ENCODE peak calls at places on chromosomes 1 and 21, in ten cellular contexts. F, I, G, X, M, Y, U, Z, H and L are unnamed samples.

GRCh38 chr1:150876111-150876434 is 326 bp downstream of the ARNT start:
- DNase-seq in U (no peak), I (peak; percentile 39), G (peak; percentile 68), Z (no peak), M (no peak), X (no peak), Y (peak; percentile 70), H (peak; percentile 65), F (no peak), L (no peak)

GRCh38 chr1:247334378-247335133 is 2.9 kb upstream of the ZNF496 start:
- DNase-seq in U (no peak), G (no peak), H (peak; percentile 3), M (no peak), Y (no peak), F (no peak), Z (no peak), I (no peak), X (no peak), L (no peak)

GRCh38 chr1:203146537-203146936 is 19.0 kb downstream of the ADORA1 start:
- DNase-seq in I (no peak), G (no peak), U (no peak), F (no peak), Z (no peak), X (no peak), H (no peak), M (no peak), Y (no peak), L (no peak)

GRCh38 chr1:156601892-156602291 is 613 bp upstream of the GPATCH4 start:
- DNase-seq in H (no peak), Z (no peak), X (no peak), F (no peak), I (no peak), G (no peak), U (no peak), Y (peak; percentile 42), M (no peak), L (no peak)

GRCh38 chr1:6581561-6582305 is 1.9 kb downstream of the ZBTB48 start:
- DNase-seq in U (no peak), Z (no peak), G (peak; percentile 89), F (no peak), Y (no peak), H (no peak), M (no peak), I (no peak), X (no peak), L (no peak)

GRCh38 chr21:26506951-26507350 is 66.1 kb downstream of the CYYR1 start:
- DNase-seq in I (peak; percentile 6), Y (no peak), M (no peak), X (no peak), H (peak; percentile 50), F (peak; percentile 14), G (no peak), U (no peak), Z (no peak), L (no peak)

GRCh38 chr1:53982034-53982761 is 35.8 kb downstream of the LDLRAD1 start:
- DNase-seq in X (peak; percentile 37), M (no peak), I (no peak), H (peak; percentile 77), Y (peak; percentile 42), G (no peak), F (no peak), U (peak; percentile 30), Z (no peak), L (no peak)

GRCh38 chr1:2046225-2046917 is 3.8 kb upstream of the PRKCZ start:
- DNase-seq in F (no peak), I (peak; percentile 61), G (peak; percentile 74), Y (peak; percentile 61), Z (no peak), M (no peak), X (peak; percentile 92), U (peak; percentile 77), H (peak; percentile 2), L (no peak)

GRCh38 chr21:23488245-23488644 is 2119.0 kb downstream of the MRPL39 start:
- DNase-seq in F (no peak), U (no peak), G (no peak), H (no peak), Y (no peak), Z (no peak), I (no peak), M (no peak), X (no peak), L (no peak)

GRCh38 chr1:113242481-113242880 is 147.8 kb upstream of the MAGI3 start:
- DNase-seq in F (no peak), Z (no peak), U (peak; percentile 92), M (no peak), X (peak; percentile 81), I (no peak), H (peak; percentile 6), G (no peak), Y (no peak), L (no peak)

GRCh38 chr1:241998412-241998921 is 431 bp downstream of the MAP1LC3C start:
- DNase-seq in G (no peak), H (peak; percentile 79), F (no peak), I (peak; percentile 67), Y (peak; percentile 94), Z (peak; percentile 23), X (peak; percentile 85), M (peak; percentile 69), U (peak; percentile 72), L (no peak)

GRCh38 chr1:155103325-155103724 is 24.4 kb upstream of the EFNA1 start:
- DNase-seq in X (peak; percentile 18), U (no peak), G (no peak), Y (no peak), Z (no peak), F (no peak), I (no peak), M (no peak), H (no peak), L (no peak)

GRCh38 chr1:233394860-233395717 is 67.6 kb downstream of the MAP3K21 start:
- DNase-seq in Y (peak; percentile 72), G (peak; percentile 21), M (no peak), Z (no peak), F (peak; percentile 43), X (no peak), I (peak; percentile 16), U (no peak), H (peak; percentile 57), L (peak; percentile 71)

GRCh38 chr21:45330075-45330781 is 42.5 kb upstream of the POFUT2 start:
- DNase-seq in X (peak; percentile 39), Z (no peak), Y (peak; percentile 97), G (no peak), U (peak; percentile 46), F (no peak), H (peak; percentile 98), I (peak; percentile 94), M (no peak), L (no peak)

GRCh38 chr1:222880586-222880985 is 65.7 kb downstream of the DISP1 start:
- DNase-seq in U (no peak), Z (no peak), M (no peak), Y (peak; percentile 28), H (peak; percentile 75), G (no peak), F (peak; percentile 40), I (peak; percentile 28), X (no peak), L (no peak)

GRCh38 chr1:32334274-32334861 is 1.7 kb downstream of the MARCKSL1 start:
- DNase-seq in Y (no peak), Z (no peak), M (no peak), U (no peak), F (no peak), X (no peak), G (no peak), H (peak; percentile 29), I (no peak), L (no peak)

GRCh38 chr21:34201001-34201400 is 127.6 kb downstream of the MRPS6 start:
- DNase-seq in F (no peak), H (no peak), U (no peak), I (no peak), X (no peak), Y (no peak), Z (no peak), M (no peak), G (no peak), L (no peak)

GRCh38 chr1:53771648-53772047 is 32.7 kb upstream of the GLIS1 start:
- DNase-seq in M (no peak), H (peak; percentile 74), Y (no peak), G (no peak), X (no peak), F (peak; percentile 67), I (no peak), Z (no peak), U (no peak), L (no peak)

GRCh38 chr1:108190001-108190634 is 10.0 kb downstream of the SLC25A24 start:
- DNase-seq in H (no peak), G (no peak), F (no peak), U (no peak), M (no peak), Y (no peak), I (no peak), X (no peak), Z (no peak), L (no peak)